ENCODE peak calls at places on chromosomes 13 and 19, in ten cellular contexts. O is adipocyte; W is NAMALWA; P is smooth muscle cell of the brain vasculature; V is stimulated activated CD8-positive, alpha-beta memory T cell treated with anti-CD3 and anti-CD28 coated beads, Interleukin-4, amount 100 ng/mL, for 1 hour; I is T-helper 2 cell; G is NCI-H2171 treated with DMSO at 0.1 percent for 48 hours; N is T-cell; K is activated T-helper 9 cell treated with anti-CD3 and anti-CD28 coated beads, Interleukin-2, amount 50 U/mL, for 16 hours; Q is NCI-H524. R is an unnamed sample.
A peak's percentile ranks its signal among the peaks of the same experiment; 100 is the strongest.

GRCh38 chr19:3275068-3275582 is 50.7 kb downstream of the CELF5 start:
- DNase-seq in O (peak; percentile 14), W (peak; percentile 81), P (no peak), V (no peak), I (no peak), G (peak; percentile 85), N (no peak), K (no peak), Q (peak; percentile 90), R (peak; percentile 66)

GRCh38 chr19:17125728-17126677 is 50.4 kb downstream of the MYO9B start:
- DNase-seq in O (no peak), W (peak; percentile 66), P (no peak), V (peak; percentile 51), I (peak; percentile 30), G (peak; percentile 51), N (peak; percentile 82), K (peak; percentile 37), Q (peak; percentile 75), R (peak; percentile 69)

GRCh38 chr13:110326263-110326904 is 19.3 kb downstream of the COL4A2 start:
- DNase-seq in O (no peak), W (no peak), P (no peak), V (no peak), I (no peak), G (no peak), N (no peak), K (no peak), Q (peak; percentile 19), R (no peak)

GRCh38 chr19:41699968-41700323 is 8.5 kb upstream of the CEACAM5 start:
- DNase-seq in O (no peak), W (no peak), P (no peak), V (no peak), I (no peak), G (no peak), N (no peak), K (no peak), Q (no peak), R (no peak)

GRCh38 chr13:25114220-25114619 is 18.3 kb downstream of the PABPC3 start:
- DNase-seq in O (peak; percentile 84), W (peak; percentile 91), P (peak; percentile 54), V (no peak), I (no peak), G (peak; percentile 75), N (peak; percentile 20), K (no peak), Q (peak; percentile 94), R (peak; percentile 96)

GRCh38 chr19:49677232-49677881 is at the start of gene PRMT1:
- DNase-seq in O (peak; percentile 62), W (peak; percentile 85), P (no peak), V (no peak), I (no peak), G (peak; percentile 78), N (peak; percentile 54), K (peak; percentile 44), Q (peak; percentile 84), R (peak; percentile 86)

GRCh38 chr13:52034616-52035226 is 10.2 kb downstream of the UTP14C start:
- DNase-seq in O (no peak), W (no peak), P (no peak), V (no peak), I (no peak), G (peak; percentile 81), N (no peak), K (no peak), Q (no peak), R (no peak)

GRCh38 chr13:93151277-93151676 is 75.3 kb upstream of the GPC6 start:
- DNase-seq in O (peak; percentile 87), W (no peak), P (peak; percentile 12), V (no peak), I (no peak), G (no peak), N (no peak), K (no peak), Q (no peak), R (no peak)

GRCh38 chr13:107865643-107866006 is 349.7 kb downstream of the LIG4 start:
- DNase-seq in O (no peak), W (no peak), P (no peak), V (no peak), I (no peak), G (no peak), N (no peak), K (no peak), Q (no peak), R (no peak)

GRCh38 chr19:29215322-29215845 is 2.4 kb upstream of the UQCRFS1 start:
- DNase-seq in O (no peak), W (no peak), P (no peak), V (no peak), I (no peak), G (no peak), N (no peak), K (no peak), Q (no peak), R (no peak)

GRCh38 chr19:10737680-10738079 is 19.8 kb downstream of the DNM2 start:
- DNase-seq in O (no peak), W (no peak), P (no peak), V (no peak), I (no peak), G (no peak), N (no peak), K (no peak), Q (no peak), R (no peak)

GRCh38 chr13:91353494-91353893 is 6.0 kb downstream of the MIR17HG start:
- DNase-seq in O (no peak), W (peak; percentile 45), P (no peak), V (no peak), I (no peak), G (no peak), N (no peak), K (no peak), Q (no peak), R (no peak)

GRCh38 chr13:86282450-86282849 is 483.2 kb upstream of the SLITRK6 start:
- DNase-seq in O (no peak), W (no peak), P (no peak), V (no peak), I (no peak), G (no peak), N (no peak), K (no peak), Q (no peak), R (no peak)

GRCh38 chr13:98648141-98648540 is 71.2 kb upstream of the STK24 start:
- DNase-seq in O (no peak), W (no peak), P (no peak), V (no peak), I (no peak), G (no peak), N (no peak), K (no peak), Q (no peak), R (no peak)

GRCh38 chr13:28552288-28552687 is 57.4 kb upstream of the FLT1 start:
- DNase-seq in O (no peak), W (no peak), P (no peak), V (no peak), I (no peak), G (no peak), N (no peak), K (no peak), Q (no peak), R (no peak)

GRCh38 chr19:49362926-49363264 is 679 bp upstream of the TEAD2 start:
- DNase-seq in O (peak; percentile 75), W (no peak), P (no peak), V (no peak), I (no peak), G (no peak), N (no peak), K (no peak), Q (no peak), R (no peak)

GRCh38 chr19:14150041-14150769 is 13.8 kb upstream of the ASF1B start:
- DNase-seq in O (no peak), W (no peak), P (no peak), V (no peak), I (no peak), G (peak; percentile 27), N (no peak), K (no peak), Q (peak; percentile 43), R (peak; percentile 86)

GRCh38 chr19:44585371-44586141 is 27.8 kb upstream of the IGSF23 start:
- DNase-seq in O (peak; percentile 29), W (no peak), P (no peak), V (no peak), I (no peak), G (no peak), N (no peak), K (no peak), Q (no peak), R (no peak)

GRCh38 chr13:53200498-53201453 is 172.2 kb downstream of the OLFM4 start:
- DNase-seq in O (peak; percentile 4), W (no peak), P (no peak), V (no peak), I (no peak), G (no peak), N (no peak), K (no peak), Q (peak; percentile 43), R (peak; percentile 60)

GRCh38 chr13:112859817-112860190 is 109.2 kb upstream of the MCF2L start:
- DNase-seq in O (peak; percentile 53), W (peak; percentile 63), P (no peak), V (no peak), I (no peak), G (peak; percentile 58), N (no peak), K (no peak), Q (no peak), R (no peak)

GRCh38 chr19:3176715-3177501 is 1.7 kb upstream of the S1PR4 start:
- DNase-seq in O (peak; percentile 54), W (peak; percentile 34), P (no peak), V (peak; percentile 48), I (no peak), G (no peak), N (peak; percentile 53), K (peak; percentile 59), Q (no peak), R (no peak)

GRCh38 chr13:47890146-47890814 is 110.8 kb downstream of the SUCLA2 start:
- DNase-seq in O (peak; percentile 40), W (no peak), P (no peak), V (no peak), I (no peak), G (no peak), N (no peak), K (no peak), Q (no peak), R (no peak)

GRCh38 chr19:15112385-15112784 is 5.2 kb downstream of the SYDE1 start:
- DNase-seq in O (no peak), W (peak; percentile 29), P (no peak), V (no peak), I (no peak), G (no peak), N (no peak), K (no peak), Q (no peak), R (no peak)

GRCh38 chr13:94535231-94535630 is 55.7 kb upstream of the DCT start:
- DNase-seq in O (no peak), W (no peak), P (no peak), V (no peak), I (no peak), G (no peak), N (no peak), K (no peak), Q (no peak), R (no peak)

GRCh38 chr19:6925801-6926751 is 38.7 kb downstream of the ADGRE1 start:
- DNase-seq in O (no peak), W (no peak), P (no peak), V (no peak), I (no peak), G (no peak), N (no peak), K (peak; percentile 4), Q (no peak), R (no peak)

GRCh38 chr19:13640611-13641010 is 123.7 kb upstream of the MRI1 start:
- DNase-seq in O (no peak), W (no peak), P (no peak), V (no peak), I (no peak), G (peak; percentile 93), N (no peak), K (no peak), Q (peak; percentile 46), R (no peak)

GRCh38 chr13:31264146-31264545 is 64.4 kb downstream of the B3GLCT start:
- DNase-seq in O (no peak), W (no peak), P (no peak), V (no peak), I (no peak), G (no peak), N (no peak), K (no peak), Q (no peak), R (no peak)

GRCh38 chr13:94431987-94432386 is 47.5 kb downstream of the DCT start:
- DNase-seq in O (no peak), W (no peak), P (no peak), V (no peak), I (no peak), G (no peak), N (no peak), K (no peak), Q (no peak), R (peak; percentile 38)

R was measured in NCI-H82.